ENCODE peak calls at places on chromosomes 13 and 19, in eight cellular contexts. I, D, C, G, S, L, A and Y are unnamed samples.

GRCh38 chr13:98273824-98274786 is 97.0 kb upstream of the RNF113B start:
- DNase-seq in D (no peak), I (no peak), C (no peak), S (peak; percentile 78), A (no peak), G (no peak), L (no peak), Y (no peak)

GRCh38 chr13:33340631-33341030 is 55.1 kb upstream of the STARD13 start:
- DNase-seq in G (no peak), D (no peak), L (no peak), I (no peak), A (no peak), C (no peak), S (no peak), Y (no peak)

GRCh38 chr13:97030705-97031452 is 36.6 kb upstream of the OXGR1 start:
- DNase-seq in C (no peak), A (peak; percentile 59), S (peak; percentile 28), G (peak; percentile 25), I (peak; percentile 83), D (no peak), L (no peak), Y (no peak)

GRCh38 chr19:48006762-48007161 is 12.3 kb downstream of the ELSPBP1 start:
- DNase-seq in L (peak; percentile 3), I (peak; percentile 11), S (no peak), G (no peak), C (no peak), A (peak; percentile 21), D (no peak), Y (no peak)

GRCh38 chr13:20125783-20126165 is 35.1 kb downstream of the GJA3 start:
- DNase-seq in G (no peak), C (no peak), S (no peak), L (no peak), D (no peak), A (no peak), I (no peak), Y (no peak)

GRCh38 chr19:42074513-42075363 is 1.2 kb upstream of the ZNF574 start:
- DNase-seq in A (no peak), C (no peak), S (no peak), D (no peak), I (peak; percentile 20), L (peak; percentile 32), G (no peak), Y (no peak)

GRCh38 chr13:74661851-74662250 is 527.6 kb upstream of the KLF12 start:
- DNase-seq in C (no peak), D (no peak), G (no peak), S (no peak), I (no peak), L (no peak), A (peak; percentile 6), Y (no peak)

GRCh38 chr19:48815870-48816501 is 5.2 kb upstream of the BCAT2 start:
- DNase-seq in G (no peak), L (peak; percentile 53), A (peak; percentile 69), I (peak; percentile 25), D (no peak), C (no peak), S (no peak), Y (no peak)

GRCh38 chr19:14375055-14375581 is 6.1 kb upstream of the ADGRE5 start:
- DNase-seq in I (peak; percentile 26), G (no peak), L (peak; percentile 84), S (no peak), A (no peak), D (no peak), C (no peak), Y (no peak)

GRCh38 chr13:112917731-112918130 is 51.3 kb upstream of the MCF2L start:
- DNase-seq in C (no peak), S (no peak), G (no peak), L (no peak), A (no peak), I (no peak), D (no peak), Y (no peak)

GRCh38 chr13:99431927-99432636 is 69.2 kb upstream of the TM9SF2 start:
- DNase-seq in L (peak; percentile 46), C (no peak), S (no peak), I (no peak), A (no peak), D (no peak), G (no peak), Y (no peak)

GRCh38 chr13:76646946-76647345 is 239.3 kb downstream of the KCTD12 start:
- DNase-seq in G (no peak), I (no peak), A (peak; percentile 2), S (no peak), D (no peak), C (no peak), L (no peak), Y (no peak)

GRCh38 chr19:7202888-7203287 is 91.3 kb downstream of the INSR start:
- DNase-seq in S (no peak), A (no peak), C (no peak), I (no peak), D (no peak), G (no peak), L (no peak), Y (no peak)

GRCh38 chr13:89061821-89062220 is 1390.7 kb downstream of the SLITRK5 start:
- DNase-seq in S (peak; percentile 14), C (no peak), A (no peak), I (no peak), L (no peak), G (no peak), D (no peak), Y (no peak)

GRCh38 chr19:12782424-12783225 is 7.3 kb upstream of the HOOK2 start:
- DNase-seq in C (no peak), I (peak; percentile 97), A (peak; percentile 77), S (peak; percentile 67), D (peak; percentile 83), G (no peak), L (peak; percentile 72), Y (no peak)